ENCODE peak calls at places on chromosomes 13 and 19, in four cellular contexts. I, Q, Z and V are unnamed samples.

GRCh38 chr19:3333020-3333583 is 33.3 kb upstream of the NFIC start:
- DNase-seq in Q (no peak), I (no peak), Z (no peak), V (no peak)

GRCh38 chr19:41357746-41358145 is 4.0 kb upstream of the TGFB1 start:
- DNase-seq in Z (no peak), I (no peak), Q (no peak), V (no peak)

GRCh38 chr13:112619730-112620639 is 32.0 kb upstream of the TUBGCP3 start:
- DNase-seq in I (no peak), Z (no peak), Q (peak; percentile 33), V (no peak)

GRCh38 chr13:113155982-113156655 is 2.3 kb upstream of the PROZ start:
- DNase-seq in Z (no peak), Q (no peak), I (no peak), V (no peak)

GRCh38 chr19:9847087-9847671 is 12.1 kb downstream of the PIN1 start:
- DNase-seq in Q (peak; percentile 94), I (no peak), Z (no peak), V (no peak)

GRCh38 chr13:35014606-35015005 is 72.5 kb downstream of the NBEA start:
- DNase-seq in Z (no peak), Q (no peak), I (no peak), V (no peak)

GRCh38 chr19:16661480-16662034 is 618 bp downstream of the TMEM38A start:
- DNase-seq in Q (no peak), Z (no peak), I (peak; percentile 70), V (no peak)

GRCh38 chr13:44710576-44710975 is 134.4 kb upstream of the TSC22D1 start:
- DNase-seq in I (no peak), Q (peak; percentile 85), Z (no peak), V (no peak)

GRCh38 chr19:13806728-13807127 is 11.5 kb downstream of the ZSWIM4 start:
- DNase-seq in Q (no peak), I (no peak), Z (no peak), V (no peak)

GRCh38 chr13:113923376-113924063 is 50.4 kb downstream of the C13orf46 start:
- DNase-seq in I (no peak), Z (no peak), Q (no peak), V (no peak)

GRCh38 chr13:109684836-109685602 is 101.4 kb downstream of the IRS2 start:
- DNase-seq in Z (no peak), I (peak; percentile 67), Q (no peak), V (no peak)

GRCh38 chr19:2043864-2044708 is 7.0 kb downstream of the MKNK2 start:
- DNase-seq in Z (no peak), I (no peak), Q (no peak), V (no peak)

GRCh38 chr19:40006273-40006691 is 9.4 kb downstream of the ZNF546 start:
- DNase-seq in I (no peak), Q (peak; percentile 70), Z (no peak), V (no peak)

GRCh38 chr13:32381539-32381938 is 46.4 kb downstream of the N4BP2L1 start:
- DNase-seq in I (no peak), Z (no peak), Q (peak; percentile 61), V (no peak)

GRCh38 chr19:16315825-16316505 is 8.7 kb upstream of the KLF2 start:
- DNase-seq in Z (no peak), I (peak; percentile 70), Q (peak; percentile 100), V (no peak)

GRCh38 chr19:28009696-28010095 is 1203.3 kb downstream of the UQCRFS1 start:
- DNase-seq in Z (no peak), I (no peak), Q (peak; percentile 38), V (no peak)

GRCh38 chr13:114044486-114044885 is 70.6 kb upstream of the C13orf46 start:
- DNase-seq in I (no peak), Z (no peak), Q (peak; percentile 86), V (no peak)

GRCh38 chr19:47188507-47189033 is 42.4 kb downstream of the BBC3 start:
- DNase-seq in I (no peak), Q (no peak), Z (no peak), V (no peak)
- TF ChIP-seq CTCF in I (no peak), Q (no peak), Z (no peak), V (no peak)

GRCh38 chr13:31372454-31372853 is 172.7 kb downstream of the B3GLCT start:
- DNase-seq in I (no peak), Z (no peak), Q (no peak), V (no peak)
- TF ChIP-seq CTCF in I (no peak), Z (no peak), Q (no peak), V (no peak)

GRCh38 chr19:489418-490196 is 6.7 kb upstream of the MADCAM1 start:
- DNase-seq in I (no peak), Z (no peak), Q (peak; percentile 21), V (no peak)
- TF ChIP-seq CTCF in I (no peak), Z (no peak), Q (no peak), V (no peak)

GRCh38 chr13:21813110-21813509 is 142.2 kb downstream of the FGF9 start:
- DNase-seq in I (no peak), Z (no peak), Q (no peak), V (no peak)
- TF ChIP-seq CTCF in I (no peak), Z (no peak), Q (no peak), V (no peak)

GRCh38 chr19:18208098-18208951 is 4.5 kb upstream of the RAB3A start:
- DNase-seq in Q (peak; percentile 96), Z (peak; percentile 37), I (no peak), V (no peak)
- TF ChIP-seq CTCF in Q (peak; percentile 52), Z (peak; percentile 72), I (peak; percentile 81), V (peak; percentile 56)

GRCh38 chr13:104773775-104774174 is 1707.6 kb upstream of the SLC10A2 start:
- DNase-seq in Z (no peak), Q (peak; percentile 10), I (no peak), V (no peak)
- TF ChIP-seq CTCF in Z (peak; percentile 57), Q (peak; percentile 32), I (peak; percentile 43), V (no peak)

DNA sequence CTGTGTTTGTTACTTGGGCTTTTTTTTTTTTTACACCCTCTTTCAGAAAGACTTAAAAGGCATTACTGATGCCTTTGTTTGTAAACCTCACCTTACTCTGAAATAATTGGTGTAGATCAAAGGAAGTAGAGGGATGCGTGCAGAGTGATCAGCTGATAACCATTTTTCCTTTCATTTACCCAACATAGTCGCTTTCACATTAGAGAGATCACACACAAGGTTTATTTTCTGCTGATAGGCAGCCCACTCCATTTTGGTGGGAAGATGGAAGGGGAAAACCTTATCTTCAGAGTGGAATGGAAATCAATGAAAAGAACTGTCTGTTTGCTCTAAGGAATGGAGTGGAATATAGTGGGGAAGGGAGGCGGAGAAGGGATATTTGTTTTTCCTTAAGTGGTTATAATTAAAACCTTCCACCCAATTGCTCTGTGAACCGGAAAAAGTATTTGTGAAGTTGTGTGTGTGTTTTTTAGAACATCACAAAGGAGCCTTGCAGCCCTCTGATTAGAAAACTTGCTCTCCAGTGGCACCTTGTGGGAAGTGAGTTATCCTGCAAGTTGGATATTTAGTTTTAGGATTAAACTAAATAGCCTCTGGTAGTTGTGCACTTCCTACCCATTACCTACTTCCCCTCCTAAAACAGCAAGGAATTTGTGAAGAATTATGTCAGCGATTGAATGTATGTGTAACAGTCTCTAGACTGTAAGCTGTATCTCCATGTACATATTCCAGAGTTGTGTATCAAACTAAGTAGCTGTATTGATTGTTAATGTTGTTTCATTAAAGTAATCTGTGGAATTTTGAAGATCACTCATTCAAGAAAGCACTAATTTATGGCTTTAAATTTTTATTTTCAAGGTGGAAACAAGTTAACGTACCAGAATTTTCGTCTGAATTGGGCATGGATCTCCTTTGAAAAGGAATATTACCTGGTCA is 76.8 kb downstream of the FREM2 start:
- DNase-seq in Q (peak; percentile 47), I (no peak), Z (no peak), V (no peak)
- TF ChIP-seq CTCF in Q (peak; percentile 69), I (peak; percentile 45), Z (no peak), V (peak; percentile 69)